ENCODE peak calls at places on chromosomes 4 and X, in four cellular contexts. One of them, this sample, is unnamed.
A peak's percentile ranks its signal among the peaks of the same experiment; 100 is the strongest.

GRCh38 chrX:150568320-150569154 is at the start of gene MTM1:
- DNase-seq in NCI-H774: peak; percentile 97
- DNase-seq in fibroblast of gingiva: peak; percentile 95
- DNase-seq in T follicular helper cell: peak; percentile 86
- DNase-seq in this sample: peak; percentile 88

GRCh38 chr4:19005211-19005610 is 983.7 kb upstream of the LCORL start:
- DNase-seq in NCI-H774: no peak
- DNase-seq in fibroblast of gingiva: no peak
- DNase-seq in T follicular helper cell: no peak
- DNase-seq in this sample: no peak

GRCh38 chr4:89334311-89334710 is 26.7 kb upstream of the GPRIN3 start:
- DNase-seq in NCI-H774: no peak
- DNase-seq in fibroblast of gingiva: no peak
- DNase-seq in T follicular helper cell: no peak
- DNase-seq in this sample: no peak

GRCh38 chr4:2408401-2408958 is 10.0 kb downstream of the ZFYVE28 start:
- DNase-seq in NCI-H774: no peak
- DNase-seq in fibroblast of gingiva: no peak
- DNase-seq in T follicular helper cell: no peak
- DNase-seq in this sample: no peak

GRCh38 chrX:72572248-72573157 is at the start of gene HDAC8:
- DNase-seq in NCI-H774: peak; percentile 41
- DNase-seq in fibroblast of gingiva: peak; percentile 79
- DNase-seq in T follicular helper cell: peak; percentile 14
- DNase-seq in this sample: peak; percentile 17

GRCh38 chr4:73021634-73022033 is 47.9 kb downstream of the COX18 start:
- DNase-seq in NCI-H774: no peak
- DNase-seq in fibroblast of gingiva: peak; percentile 49
- DNase-seq in T follicular helper cell: no peak
- DNase-seq in this sample: no peak

GRCh38 chr4:159219862-159220261 is 117.0 kb downstream of the RAPGEF2 start:
- DNase-seq in NCI-H774: no peak
- DNase-seq in fibroblast of gingiva: no peak
- DNase-seq in T follicular helper cell: no peak
- DNase-seq in this sample: no peak

GRCh38 chr4:146959692-146960091 is 14.0 kb upstream of the TTC29 start:
- DNase-seq in NCI-H774: no peak
- DNase-seq in fibroblast of gingiva: no peak
- DNase-seq in T follicular helper cell: no peak
- DNase-seq in this sample: no peak

GRCh38 chrX:74506310-74507115 is 85.2 kb downstream of the SLC16A2 start:
- DNase-seq in NCI-H774: no peak
- DNase-seq in fibroblast of gingiva: no peak
- DNase-seq in T follicular helper cell: no peak
- DNase-seq in this sample: no peak

GRCh38 chr4:119898211-119898610 is 168.4 kb downstream of the MAD2L1 start:
- DNase-seq in NCI-H774: no peak
- DNase-seq in fibroblast of gingiva: no peak
- DNase-seq in T follicular helper cell: no peak
- DNase-seq in this sample: no peak

GRCh38 chrX:118862086-118862485 is 38.5 kb downstream of the ZCCHC12 start:
- DNase-seq in NCI-H774: no peak
- DNase-seq in fibroblast of gingiva: no peak
- DNase-seq in T follicular helper cell: no peak
- DNase-seq in this sample: no peak

GRCh38 chr4:13236485-13236884 is 247.7 kb downstream of the RAB28 start:
- DNase-seq in NCI-H774: no peak
- DNase-seq in fibroblast of gingiva: no peak
- DNase-seq in T follicular helper cell: no peak
- DNase-seq in this sample: no peak

GRCh38 chr4:183107891-183108459 is 8.9 kb downstream of the WWC2 start:
- DNase-seq in NCI-H774: no peak
- DNase-seq in fibroblast of gingiva: no peak
- DNase-seq in T follicular helper cell: no peak
- DNase-seq in this sample: no peak

This sample was measured in NCI-H2107.